ENCODE peak calls at places on chromosomes 16 and 17, in four cellular contexts. One of them, this sample, is unnamed.

GRCh38 chr17:33137411-33137810 is 145.8 kb downstream of the SPACA3 start:
- DNase-seq in thoracic aorta: no peak
- DNase-seq in Calu3: no peak
- DNase-seq in neural crest cell: no peak
- DNase-seq in this sample: no peak

GRCh38 chr16:11229906-11230305 is 26.1 kb downstream of the SOCS1 start:
- DNase-seq in thoracic aorta: no peak
- DNase-seq in Calu3: peak; percentile 41
- DNase-seq in neural crest cell: no peak
- DNase-seq in this sample: no peak

GRCh38 chr17:57544834-57545463 is 200.2 kb downstream of the CCDC182 start:
- DNase-seq in neural crest cell: no peak
- DNase-seq in Calu3: no peak
- DNase-seq in thoracic aorta: no peak
- DNase-seq in this sample: no peak

GRCh38 chr17:81726004-81726403 is 13.9 kb downstream of the SLC25A10 start:
- DNase-seq in thoracic aorta: no peak
- DNase-seq in Calu3: no peak
- DNase-seq in neural crest cell: no peak
- DNase-seq in this sample: no peak

GRCh38 chr17:39926588-39927100 is 757 bp downstream of the ORMDL3 start:
- DNase-seq in neural crest cell: no peak
- DNase-seq in Calu3: no peak
- DNase-seq in thoracic aorta: no peak
- DNase-seq in this sample: no peak

GRCh38 chr17:2814049-2814448 is 17.8 kb downstream of the RAP1GAP2 start:
- DNase-seq in neural crest cell: no peak
- DNase-seq in Calu3: no peak
- DNase-seq in thoracic aorta: no peak
- DNase-seq in this sample: no peak

GRCh38 chr17:76383645-76384221 is 676 bp upstream of the SPHK1 start:
- DNase-seq in thoracic aorta: no peak
- DNase-seq in Calu3: peak; percentile 37
- DNase-seq in neural crest cell: peak; percentile 45
- DNase-seq in this sample: no peak

GRCh38 chr16:31393056-31393455 is at the start of gene ITGAD:
- DNase-seq in thoracic aorta: no peak
- DNase-seq in neural crest cell: no peak
- DNase-seq in Calu3: no peak
- DNase-seq in this sample: no peak

GRCh38 chr16:76787394-76787793 is 403.6 kb upstream of the MON1B start:
- DNase-seq in Calu3: no peak
- DNase-seq in neural crest cell: no peak
- DNase-seq in thoracic aorta: no peak
- DNase-seq in this sample: no peak

GRCh38 chr17:40139566-40140058 is 725 bp upstream of the CASC3 start:
- DNase-seq in neural crest cell: no peak
- DNase-seq in Calu3: peak; percentile 72
- DNase-seq in thoracic aorta: no peak
- DNase-seq in this sample: no peak

GRCh38 chr17:59329558-59330313 is 1.7 kb upstream of the YPEL2 start:
- DNase-seq in thoracic aorta: no peak
- DNase-seq in neural crest cell: peak; percentile 40
- DNase-seq in Calu3: peak; percentile 45
- DNase-seq in this sample: no peak
- TF ChIP-seq CTCF in thoracic aorta: peak; percentile 74
- TF ChIP-seq CTCF in neural crest cell: peak; percentile 79
- TF ChIP-seq CTCF in Calu3: peak; percentile 42
- TF ChIP-seq CTCF in this sample: no peak

DNA sequence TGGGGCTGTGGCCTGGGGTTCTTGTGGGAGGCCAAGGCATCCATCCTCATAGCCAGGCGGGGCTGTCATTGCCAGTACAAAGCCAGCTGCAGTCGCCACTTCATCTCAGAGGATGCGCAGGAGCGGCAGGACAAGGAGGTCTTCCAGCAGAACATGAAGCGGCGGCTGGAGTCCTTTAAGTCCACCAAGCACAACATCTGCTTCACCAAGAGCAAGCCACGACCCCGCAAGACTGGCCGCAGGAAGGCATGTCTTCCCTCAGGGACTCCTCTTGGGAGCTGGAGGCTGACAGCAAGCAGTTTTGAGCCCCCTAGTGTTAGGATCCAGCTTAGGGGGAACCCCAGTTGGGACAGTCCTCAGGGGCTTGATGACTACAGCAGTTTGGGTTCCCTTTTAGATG is 15.1 kb upstream of the PLEKHG4 start:
- DNase-seq in Calu3: no peak
- DNase-seq in neural crest cell: no peak
- DNase-seq in thoracic aorta: no peak
- DNase-seq in this sample: no peak
- TF ChIP-seq CTCF in Calu3: no peak
- TF ChIP-seq CTCF in neural crest cell: no peak
- TF ChIP-seq CTCF in thoracic aorta: no peak
- TF ChIP-seq CTCF in this sample: no peak

GRCh38 chr16:88445583-88445960 is 7.5 kb upstream of the ZFPM1 start:
- DNase-seq in thoracic aorta: no peak
- DNase-seq in Calu3: no peak
- DNase-seq in neural crest cell: no peak
- DNase-seq in this sample: no peak

GRCh38 chr16:88446736-88447135 is 6.3 kb upstream of the ZFPM1 start:
- DNase-seq in Calu3: no peak
- DNase-seq in thoracic aorta: no peak
- DNase-seq in neural crest cell: no peak
- DNase-seq in this sample: no peak

GRCh38 chr16:88446061-88446460 is 7.0 kb upstream of the ZFPM1 start:
- DNase-seq in neural crest cell: no peak
- DNase-seq in Calu3: no peak
- DNase-seq in thoracic aorta: no peak
- DNase-seq in this sample: no peak

GRCh38 chr16:88442811-88443576 is 10.1 kb upstream of the ZFPM1 start:
- DNase-seq in Calu3: peak; percentile 96
- DNase-seq in neural crest cell: peak; percentile 81
- DNase-seq in thoracic aorta: no peak
- DNase-seq in this sample: peak; percentile 46

DNA sequence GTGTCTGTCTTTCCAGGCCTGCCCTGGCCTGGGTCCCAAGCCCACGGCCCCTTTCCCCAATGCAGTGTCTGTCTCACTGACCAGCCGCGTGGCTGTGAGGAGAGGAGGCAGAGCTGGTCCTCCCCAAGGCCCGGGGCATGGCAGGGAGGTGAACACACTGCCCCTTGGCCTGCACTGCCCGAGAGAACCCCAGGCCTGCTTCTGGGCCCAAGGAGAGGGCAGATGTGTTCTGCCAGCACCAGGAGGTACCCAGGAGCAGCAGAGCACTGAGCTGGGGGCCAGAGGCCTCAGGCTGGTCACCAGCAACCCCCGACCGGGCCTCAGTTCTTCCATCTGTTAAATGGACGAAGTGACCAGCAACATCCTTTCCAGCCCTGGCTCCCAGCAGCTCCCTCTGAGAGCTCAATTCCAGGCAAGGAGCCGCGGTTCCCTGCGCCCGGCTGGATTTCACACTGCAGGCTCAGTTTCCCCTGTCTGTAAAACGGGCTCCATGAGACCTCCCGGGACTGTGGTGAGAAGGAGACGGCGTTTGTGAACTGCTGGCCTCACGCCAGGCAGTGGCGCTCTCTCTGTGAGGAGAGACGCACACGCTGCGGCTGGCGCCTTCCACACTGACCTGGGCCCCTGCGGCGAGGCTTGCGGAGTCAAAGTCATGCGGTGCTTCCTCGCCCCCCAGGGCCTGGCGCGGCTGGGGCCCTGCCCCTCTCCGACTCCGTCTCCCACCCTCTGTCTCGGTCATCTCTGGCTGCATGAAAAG is 8.1 kb upstream of the ZFPM1 start:
- DNase-seq in thoracic aorta: no peak
- DNase-seq in Calu3: no peak
- DNase-seq in neural crest cell: no peak
- DNase-seq in this sample: no peak
- TF ChIP-seq CTCF in thoracic aorta: no peak
- TF ChIP-seq CTCF in Calu3: no peak
- TF ChIP-seq CTCF in neural crest cell: no peak
- TF ChIP-seq CTCF in this sample: no peak

DNA sequence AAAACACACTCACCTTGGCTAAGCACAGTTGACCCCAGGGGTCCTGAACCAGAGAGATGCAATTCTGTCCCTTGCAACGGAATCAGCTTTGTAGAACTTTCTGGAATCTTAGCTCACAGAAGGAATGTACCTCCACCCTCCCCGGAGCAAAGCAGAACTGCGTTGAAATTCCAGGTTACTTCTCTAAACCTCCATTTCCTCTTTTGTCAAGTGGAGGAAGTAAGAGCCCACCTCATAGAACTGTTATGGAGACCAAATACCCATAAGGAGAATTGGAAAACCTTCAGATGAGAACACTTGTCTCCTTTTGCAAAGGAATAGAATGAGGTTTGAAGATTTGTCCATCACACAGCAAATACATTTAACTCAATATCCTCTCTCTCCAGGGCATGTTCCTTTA is 86.6 kb upstream of the RBBP6 start:
- DNase-seq in neural crest cell: no peak
- DNase-seq in thoracic aorta: no peak
- DNase-seq in Calu3: no peak
- DNase-seq in this sample: no peak
- TF ChIP-seq CTCF in neural crest cell: no peak
- TF ChIP-seq CTCF in thoracic aorta: no peak
- TF ChIP-seq CTCF in Calu3: no peak
- TF ChIP-seq CTCF in this sample: no peak

DNA sequence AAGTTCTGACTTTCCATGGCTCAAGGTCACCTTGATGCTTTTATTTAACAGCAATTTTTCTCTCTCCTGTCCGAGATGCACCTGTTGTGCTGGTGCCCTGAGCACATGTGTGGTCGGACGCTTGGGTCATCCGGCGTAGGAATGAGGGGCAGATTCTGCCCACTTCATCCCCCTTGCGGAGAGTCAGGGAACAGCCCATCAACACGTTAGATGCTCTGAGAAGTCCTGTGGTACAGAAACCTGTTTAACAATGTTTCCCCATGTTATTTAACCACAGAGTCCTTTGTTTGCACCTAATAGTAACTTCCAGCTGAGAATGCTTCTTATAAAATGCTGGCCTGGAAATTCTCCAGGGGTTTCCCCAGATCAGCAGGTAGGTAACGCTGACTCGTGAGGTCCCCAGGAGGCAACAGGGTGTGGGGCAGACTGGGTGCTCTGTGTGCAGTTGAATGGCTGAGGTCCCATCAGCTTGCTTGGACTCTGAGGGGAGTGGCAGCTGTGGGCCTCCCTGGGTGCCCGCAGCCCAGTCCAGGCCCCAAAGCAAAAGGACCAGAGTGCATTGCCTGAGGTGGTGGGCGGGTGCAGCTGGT is 17.8 kb downstream of the DOC2B start:
- DNase-seq in thoracic aorta: no peak
- DNase-seq in neural crest cell: no peak
- DNase-seq in Calu3: peak; percentile 42
- DNase-seq in this sample: no peak
- TF ChIP-seq CTCF in thoracic aorta: no peak
- TF ChIP-seq CTCF in neural crest cell: peak; percentile 49
- TF ChIP-seq CTCF in Calu3: peak; percentile 23
- TF ChIP-seq CTCF in this sample: no peak

DNA sequence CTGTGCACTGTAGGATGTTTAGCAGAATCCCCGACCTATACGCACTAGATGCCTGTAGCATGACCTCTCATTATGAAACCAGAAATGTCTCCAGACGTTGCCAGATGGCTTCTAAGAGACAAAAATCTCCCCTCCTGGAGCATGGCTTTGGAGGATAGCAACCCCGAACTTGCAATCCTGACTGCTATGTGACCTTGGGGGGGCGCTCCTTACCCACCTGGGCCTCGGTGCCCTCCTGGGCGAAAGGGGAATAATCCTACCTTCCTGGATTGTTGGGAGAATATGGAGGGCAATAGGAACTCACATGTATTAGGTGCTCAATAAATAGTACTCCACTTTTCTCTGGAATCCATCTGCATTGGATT is 8.1 kb downstream of the MRM1 start:
- DNase-seq in Calu3: no peak
- DNase-seq in thoracic aorta: no peak
- DNase-seq in neural crest cell: no peak
- DNase-seq in this sample: no peak
- TF ChIP-seq CTCF in Calu3: no peak
- TF ChIP-seq CTCF in thoracic aorta: no peak
- TF ChIP-seq CTCF in neural crest cell: no peak
- TF ChIP-seq CTCF in this sample: no peak

DNA sequence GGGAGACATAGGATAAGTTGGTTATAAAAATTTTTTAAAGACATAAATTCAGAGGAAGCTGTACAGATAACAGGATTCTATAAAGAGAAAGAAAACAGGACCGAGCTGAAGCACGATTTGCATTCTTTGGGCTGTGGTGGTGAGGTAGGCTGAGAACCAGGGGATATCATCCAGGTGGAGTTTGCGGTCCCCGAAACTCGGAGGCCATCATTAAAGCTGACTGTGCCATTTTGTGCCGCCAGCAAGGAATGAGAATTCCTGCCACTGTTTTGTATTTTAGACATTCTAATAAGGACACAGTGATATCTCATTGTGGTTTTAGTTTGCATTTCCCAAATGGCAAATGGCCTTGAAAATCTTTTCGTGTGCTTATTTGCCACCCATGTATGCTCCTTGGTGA is 197.9 kb downstream of the IRF8 start:
- DNase-seq in Calu3: no peak
- DNase-seq in neural crest cell: no peak
- DNase-seq in thoracic aorta: no peak
- DNase-seq in this sample: no peak
- TF ChIP-seq CTCF in Calu3: no peak
- TF ChIP-seq CTCF in neural crest cell: no peak
- TF ChIP-seq CTCF in thoracic aorta: no peak
- TF ChIP-seq CTCF in this sample: no peak

GRCh38 chr16:17105239-17105721 is 365.5 kb downstream of the XYLT1 start:
- DNase-seq in thoracic aorta: no peak
- DNase-seq in neural crest cell: no peak
- DNase-seq in Calu3: no peak
- DNase-seq in this sample: no peak

GRCh38 chr16:17108596-17108995 is 362.2 kb downstream of the XYLT1 start:
- DNase-seq in Calu3: no peak
- DNase-seq in neural crest cell: no peak
- DNase-seq in thoracic aorta: no peak
- DNase-seq in this sample: no peak

GRCh38 chr16:17107450-17107849 is 363.3 kb downstream of the XYLT1 start:
- DNase-seq in thoracic aorta: no peak
- DNase-seq in Calu3: no peak
- DNase-seq in neural crest cell: no peak
- DNase-seq in this sample: no peak

GRCh38 chr16:17106243-17106791 is 364.4 kb downstream of the XYLT1 start:
- DNase-seq in neural crest cell: no peak
- DNase-seq in Calu3: no peak
- DNase-seq in thoracic aorta: no peak
- DNase-seq in this sample: no peak

GRCh38 chr16:17109413-17109812 is 361.3 kb downstream of the XYLT1 start:
- DNase-seq in Calu3: no peak
- DNase-seq in thoracic aorta: no peak
- DNase-seq in neural crest cell: no peak
- DNase-seq in this sample: no peak
- TF ChIP-seq CTCF in Calu3: no peak
- TF ChIP-seq CTCF in thoracic aorta: no peak
- TF ChIP-seq CTCF in neural crest cell: no peak
- TF ChIP-seq CTCF in this sample: no peak